ENCODE peak calls at places on chromosomes 12 and 14, in seven cellular contexts. K is caudate nucleus; G is NCI-H1092 treated with DMSO at 0.1 percent for 48 hours; P is effector CD4-positive, alpha-beta T cell; I is AG08395; L is A673; Y is heart left ventricle. U is an unnamed sample.

GRCh38 chr14:22417914-22418313 is 171.1 kb downstream of the DAD1 start:
- DNase-seq in G (no peak), I (no peak), Y (no peak), L (no peak), P (no peak), K (no peak), U (no peak)

GRCh38 chr12:3454780-3455179 is 36.2 kb upstream of the PRMT8 start:
- DNase-seq in K (no peak), I (no peak), Y (no peak), L (no peak), P (no peak), G (no peak), U (no peak)

GRCh38 chr14:91249841-91250616 is 5.5 kb upstream of the GPR68 start:
- DNase-seq in G (peak), L (no peak), P (peak), I (no peak), Y (no peak), K (no peak), U (no peak)

GRCh38 chr14:91416744-91417133 is 881 bp downstream of the CCDC88C start:
- DNase-seq in G (no peak), L (peak), Y (peak), P (no peak), I (no peak), K (no peak), U (no peak)

GRCh38 chr12:50598321-50598862 is 93.6 kb downstream of the DIP2B start:
- DNase-seq in P (no peak), K (no peak), Y (no peak), G (no peak), L (no peak), I (no peak), U (no peak)

GRCh38 chr14:24385524-24385923 is 13.3 kb upstream of the NYNRIN start:
- DNase-seq in P (no peak), I (no peak), L (no peak), G (no peak), Y (no peak), K (no peak), U (no peak)

GRCh38 chr14:31927348-31927826 is 149.7 kb upstream of the ARHGAP5 start:
- DNase-seq in K (peak), I (peak), G (no peak), P (no peak), Y (peak), L (peak), U (no peak)

GRCh38 chr14:52397844-52398243 is 83.7 kb downstream of the PTGER2 start:
- DNase-seq in I (peak), L (no peak), K (no peak), P (no peak), Y (no peak), G (no peak), U (no peak)

GRCh38 chr12:122951979-122952892 is 14.0 kb downstream of the ABCB9 start:
- DNase-seq in P (peak), L (peak), G (peak), Y (peak), I (peak), K (peak), U (peak)

GRCh38 chr14:98742001-98742400 is 530.0 kb downstream of the BCL11B start:
- DNase-seq in I (no peak), L (no peak), P (no peak), G (no peak), Y (no peak), K (no peak), U (no peak)

GRCh38 chr12:118840399-118840798 is 140.9 kb upstream of the SRRM4 start:
- DNase-seq in L (peak), Y (no peak), I (no peak), P (no peak), K (no peak), G (no peak), U (no peak)

GRCh38 chr14:105204206-105204930 is 23.3 kb upstream of the NUDT14 start:
- DNase-seq in Y (peak), L (no peak), P (no peak), K (peak), G (no peak), I (no peak), U (peak)

GRCh38 chr14:100640481-100641273 is 53.5 kb upstream of the BEGAIN start:
- DNase-seq in Y (no peak), G (no peak), K (no peak), L (no peak), P (peak), I (no peak), U (no peak)

GRCh38 chr14:104721704-104722431 is 2.2 kb upstream of the ADSS1 start:
- DNase-seq in Y (peak), I (no peak), G (no peak), P (no peak), L (no peak), K (no peak), U (no peak)

GRCh38 chr12:91058821-91059220 is 997 bp upstream of the KERA start:
- DNase-seq in K (no peak), Y (no peak), P (no peak), I (peak), L (no peak), G (no peak), U (no peak)

GRCh38 chr12:121668750-121669524 is 517 bp downstream of the MORN3 start:
- DNase-seq in Y (peak), G (peak), P (peak), K (no peak), L (peak), I (peak), U (no peak)

GRCh38 chr12:45674181-45674580 is 55.3 kb upstream of the ARID2 start:
- DNase-seq in L (no peak), K (no peak), G (no peak), Y (no peak), I (no peak), P (no peak), U (no peak)

GRCh38 chr14:78405071-78405856 is 235.1 kb downstream of the NRXN3 start:
- DNase-seq in L (no peak), I (no peak), P (no peak), G (peak), Y (no peak), K (no peak), U (peak)

GRCh38 chr14:73782623-73783022 is 68.4 kb upstream of the PNMA1 start:
- DNase-seq in P (no peak), I (no peak), Y (no peak), G (no peak), K (no peak), L (no peak), U (no peak)

GRCh38 chr12:46523863-46524770 is 151.5 kb upstream of the SLC38A2 start:
- DNase-seq in P (peak), K (no peak), I (peak), L (no peak), Y (no peak), G (no peak), U (no peak)

GRCh38 chr14:60092516-60092915 is 793 bp downstream of the PCNX4 start:
- DNase-seq in P (no peak), Y (no peak), I (peak), L (peak), G (peak), K (no peak), U (no peak)

GRCh38 chr14:95518045-95518751 is 1.7 kb upstream of the SYNE3 start:
- DNase-seq in L (no peak), G (no peak), I (no peak), K (no peak), P (no peak), Y (peak), U (no peak)

GRCh38 chr14:104385189-104386135 is 194.1 kb upstream of the C14orf180 start:
- DNase-seq in Y (peak), L (no peak), K (no peak), I (no peak), P (no peak), G (no peak), U (no peak)

GRCh38 chr12:85244561-85244960 is 35.5 kb upstream of the ALX1 start:
- DNase-seq in L (no peak), P (no peak), G (no peak), Y (no peak), I (no peak), K (no peak), U (no peak)

GRCh38 chr14:74933925-74934435 is 10.9 kb upstream of the RPS6KL1 start:
- DNase-seq in K (no peak), P (no peak), Y (no peak), G (no peak), I (no peak), L (no peak), U (no peak)

GRCh38 chr12:65756956-65757511 is 67.2 kb upstream of the HMGA2 start:
- DNase-seq in K (no peak), G (no peak), L (no peak), I (no peak), Y (no peak), P (no peak), U (no peak)

GRCh38 chr12:115895247-115895646 is 382.2 kb downstream of the MED13L start:
- DNase-seq in I (peak), G (no peak), L (peak), P (no peak), Y (no peak), K (no peak), U (no peak)

GRCh38 chr14:24194186-24194872 is 912 bp downstream of the TM9SF1 start:
- DNase-seq in Y (no peak), K (no peak), P (no peak), G (no peak), I (no peak), L (no peak), U (no peak)

GRCh38 chr14:68786491-68787234 is 6.2 kb downstream of the ZFP36L1 start:
- DNase-seq in K (no peak), G (no peak), L (no peak), Y (no peak), P (no peak), I (peak), U (no peak)